ENCODE peak calls at places on chromosomes 4 and X, in nine cellular contexts. C, R, U, N, L, Z, G, Y and D are unnamed samples. For H3K9me3, the result is how much of the 10 kb centered on the place peaks cover.

GRCh38 chr4:123832173-123833026 is 435.8 kb downstream of the SPRY1 start:
- DNase-seq in N (no peak), Z (no peak), C (no peak), U (peak), Y (peak), G (no peak), R (peak), L (no peak), D (peak)

GRCh38 chr4:25172964-25173917 is 13.0 kb upstream of the SEPSECS start:
- DNase-seq in Z (no peak), R (peak), L (no peak), C (no peak), Y (peak), N (no peak), U (peak), G (no peak), D (no peak)

GRCh38 chrX:153494541-153495361 is at the start of gene BGN:
- DNase-seq in C (peak), G (no peak), N (no peak), Y (no peak), U (peak), L (no peak), R (no peak), Z (peak), D (no peak)

GRCh38 chr4:118936406-118936805 is 47.8 kb downstream of the SYNPO2 start:
- DNase-seq in R (no peak), G (no peak), N (no peak), Y (no peak), U (no peak), L (no peak), C (no peak), Z (no peak), D (no peak)

GRCh38 chrX:153925387-153925738 is 701 bp downstream of the ARHGAP4 start:
- DNase-seq in L (no peak), Y (no peak), N (peak), G (peak), C (no peak), Z (no peak), R (no peak), U (no peak), D (no peak)

GRCh38 chr4:168677063-168677462 is 180.2 kb downstream of the PALLD start:
- DNase-seq in C (no peak), Z (no peak), R (no peak), G (no peak), U (no peak), Y (no peak), N (no peak), L (no peak), D (no peak)

GRCh38 chr4:82437285-82438005 is 7.1 kb downstream of the ENOPH1 start:
- DNase-seq in U (no peak), L (no peak), G (no peak), Y (no peak), R (no peak), Z (no peak), N (no peak), C (no peak), D (no peak)

GRCh38 chr4:68209003-68209402 is 36.5 kb downstream of the TMPRSS11B start:
- DNase-seq in Z (no peak), L (no peak), C (no peak), G (no peak), R (no peak), U (no peak), Y (no peak), N (no peak), D (no peak)

GRCh38 chrX:78024349-78025108 is 55.1 kb upstream of the PGAM4 start:
- DNase-seq in Z (peak), N (no peak), R (no peak), L (no peak), U (peak), G (peak), Y (peak), C (peak), D (peak)

GRCh38 chr4:95694411-95694810 is 145.5 kb upstream of the PDHA2 start:
- DNase-seq in G (no peak), L (no peak), C (no peak), Y (no peak), U (no peak), Z (no peak), N (no peak), R (no peak), D (no peak)

GRCh38 chr4:129064717-129065116 is 28.6 kb downstream of the SCLT1 start:
- DNase-seq in U (no peak), Z (no peak), Y (no peak), N (no peak), R (no peak), G (no peak), L (no peak), C (no peak), D (no peak)
- H3K9me3 ChIP-seq in U (under half), Z (under half), Y (under half), N (under half), R (half or more), G (under half), L (under half), C (under half), D (under half)

GRCh38 chr4:135601351-135601750 is 1399.8 kb upstream of the PABPC4L start:
- DNase-seq in N (no peak), L (no peak), R (no peak), Y (no peak), G (no peak), C (no peak), Z (no peak), U (no peak), D (no peak)

DNA sequence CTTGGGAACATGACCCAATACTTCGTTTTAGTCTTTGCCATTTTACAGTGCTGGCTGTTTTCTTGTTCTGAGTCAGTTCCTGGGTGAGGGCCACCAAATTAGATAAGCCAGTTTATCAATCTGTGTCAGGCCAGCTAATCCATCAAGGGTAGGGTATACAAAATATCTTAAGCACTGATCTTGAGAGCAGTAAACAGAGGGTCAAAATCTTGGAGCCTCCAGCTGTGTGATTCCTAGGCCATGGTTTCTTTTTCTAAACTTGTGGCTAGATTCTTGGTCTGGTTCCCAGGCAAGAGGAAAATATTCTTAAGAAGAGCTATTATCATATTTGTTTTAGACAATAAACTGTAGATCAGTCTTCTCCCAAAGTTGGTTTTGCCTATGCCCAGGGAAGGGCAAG is 1396.6 kb upstream of the PABPC4L start:
- DNase-seq in L (no peak), U (no peak), Y (no peak), G (no peak), C (no peak), Z (no peak), R (no peak), N (no peak), D (no peak)
- H3K9me3 ChIP-seq in L (under half), U (under half), Y (under half), G (under half), C (under half), Z (under half), R (under half), N (under half), D (under half)

GRCh38 chr4:98845960-98846359 is 83.0 kb downstream of the EIF4E start:
- DNase-seq in U (no peak), Y (no peak), N (no peak), G (no peak), Z (no peak), C (no peak), R (no peak), L (no peak), D (no peak)

GRCh38 chr4:98850937-98851336 is 78.0 kb downstream of the EIF4E start:
- DNase-seq in R (no peak), U (no peak), L (no peak), Y (no peak), N (no peak), C (no peak), Z (no peak), G (no peak), D (no peak)

DNA sequence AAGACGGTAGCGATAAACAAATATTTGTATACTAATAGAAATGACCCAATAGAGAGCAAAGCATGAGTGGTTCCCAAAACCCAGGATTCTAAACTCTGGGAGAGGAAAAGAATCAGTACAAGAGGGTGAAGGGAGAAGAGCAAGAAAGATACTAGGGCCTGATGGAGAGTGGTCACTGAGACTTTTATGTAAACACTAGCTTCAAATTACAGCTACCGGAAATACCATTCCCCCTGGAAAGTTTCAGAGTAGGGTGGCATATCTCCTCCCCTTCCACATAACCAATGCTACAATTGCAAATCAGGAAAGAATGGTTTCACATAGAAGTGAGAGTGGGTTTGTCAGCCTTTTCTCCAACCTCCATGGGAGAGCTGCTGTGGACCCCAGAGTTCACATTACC is 77.1 kb downstream of the EIF4E start:
- DNase-seq in Y (no peak), C (no peak), N (no peak), R (no peak), L (no peak), G (no peak), Z (no peak), U (no peak), D (no peak)
- H3K9me3 ChIP-seq in Y (under half), C (under half), N (under half), R (under half), L (under half), G (under half), Z (under half), U (under half), D (under half)

GRCh38 chrX:141839856-141840255 is 1.7 kb downstream of the MAGEC3 start:
- DNase-seq in N (no peak), Z (no peak), C (no peak), Y (no peak), U (no peak), L (no peak), G (no peak), R (no peak), D (no peak)
- H3K9me3 ChIP-seq in N (under half), Z (under half), C (under half), Y (under half), U (under half), L (under half), G (under half), R (under half), D (under half)